ENCODE peak calls at places on chromosomes 13 and 19, in nine cellular contexts. V is SK-N-SH, Y is lung, M is neuronal stem cell, E is tibial nerve, Z is colonic mucosa, O is ovary, R is Panc1, A is PC-3. P is an unnamed sample.

GRCh38 chr13:94711561-94712286 is 621 bp downstream of the SOX21 start:
- DNase-seq in V (peak; percentile 54), Y (no peak), A (peak; percentile 27), M (no peak), O (no peak), Z (no peak), E (no peak), R (no peak), P (no peak)

GRCh38 chr13:43132228-43132627 is 108.8 kb downstream of the DNAJC15 start:
- DNase-seq in O (no peak), R (no peak), A (peak; percentile 73), M (peak; percentile 42), Y (no peak), Z (peak; percentile 25), E (no peak), V (no peak), P (peak; percentile 58)

GRCh38 chr19:17473041-17473440 is 2.7 kb downstream of the SLC27A1 start:
- DNase-seq in V (no peak), Y (no peak), M (no peak), R (no peak), E (no peak), A (peak; percentile 58), Z (no peak), O (no peak), P (no peak)

GRCh38 chr13:111126509-111126908 is 11.4 kb downstream of the ARHGEF7 start:
- DNase-seq in R (no peak), O (no peak), A (no peak), Z (no peak), Y (no peak), M (no peak), E (no peak), V (no peak), P (no peak)

GRCh38 chr13:85864963-85865530 is 65.8 kb upstream of the SLITRK6 start:
- DNase-seq in M (peak; percentile 9), E (no peak), V (peak; percentile 22), R (no peak), Y (no peak), Z (no peak), A (peak; percentile 52), O (no peak), P (peak; percentile 35)

GRCh38 chr19:40596608-40597328 is 4.4 kb upstream of the LTBP4 start:
- DNase-seq in V (peak; percentile 76), Y (peak; percentile 48), A (peak; percentile 59), O (peak; percentile 73), R (no peak), E (no peak), Z (peak; percentile 54), M (no peak), P (peak; percentile 84)

GRCh38 chr13:113591750-113592149 is 7.2 kb downstream of the TFDP1 start:
- DNase-seq in Z (peak; percentile 5), M (no peak), E (no peak), Y (no peak), R (no peak), V (peak; percentile 11), A (no peak), O (no peak), P (no peak)

GRCh38 chr13:50882816-50883215 is 26.8 kb upstream of the RNASEH2B start:
- DNase-seq in V (no peak), Z (no peak), O (no peak), M (no peak), R (no peak), A (no peak), E (no peak), Y (no peak), P (no peak)

GRCh38 chr13:45142440-45143345 is 22.4 kb downstream of the GTF2F2 start:
- DNase-seq in R (no peak), Z (no peak), Y (no peak), V (no peak), A (peak; percentile 67), E (no peak), M (no peak), O (no peak), P (no peak)

GRCh38 chr13:34435338-34435737 is 506.7 kb upstream of the NBEA start:
- DNase-seq in M (no peak), Z (no peak), A (peak; percentile 52), R (no peak), Y (no peak), V (no peak), O (no peak), E (no peak), P (no peak)

GRCh38 chr19:10752237-10752912 is 34.5 kb downstream of the DNM2 start:
- DNase-seq in E (no peak), Y (no peak), A (no peak), Z (no peak), V (no peak), M (no peak), O (no peak), R (no peak), P (no peak)

GRCh38 chr13:48404952-48405351 is 8.0 kb downstream of the LPAR6 start:
- DNase-seq in Y (no peak), O (no peak), Z (no peak), A (no peak), V (no peak), M (no peak), E (no peak), R (no peak), P (no peak)
- H3K4me1 ChIP-seq in Y (no peaks in the 10 kb centered on the region), O (no peaks in the 10 kb centered on the region), Z (no peaks in the 10 kb centered on the region), A (peaks cover 22% of the 10 kb centered on the region), V (peaks cover 16% of the 10 kb centered on the region), M (no peaks in the 10 kb centered on the region), E (peaks cover 86% of the 10 kb centered on the region), R (peaks cover 12% of the 10 kb centered on the region), P (no peaks in the 10 kb centered on the region)

GRCh38 chr13:100528820-100529219 is 59.8 kb downstream of the GGACT start:
- DNase-seq in R (no peak), Y (no peak), Z (no peak), M (no peak), V (no peak), O (no peak), A (no peak), E (no peak), P (no peak)
- H3K4me3 ChIP-seq in R (no peak overlapping the region), Y (no peak overlapping the region), Z (no peak overlapping the region), M (no peak overlapping the region), V (no peak overlapping the region), O (no peak overlapping the region), A (no peak overlapping the region), E (no peak overlapping the region), P (no peak overlapping the region)

GRCh38 chr13:98530236-98530635 is 46.7 kb downstream of the STK24 start:
- DNase-seq in Z (no peak), O (no peak), R (no peak), V (no peak), E (no peak), A (no peak), M (no peak), Y (no peak), P (no peak)
- H3K4me1 ChIP-seq in Z (no peaks in the 10 kb centered on the region), O (peaks cover 15% of the 10 kb centered on the region), R (no peaks in the 10 kb centered on the region), V (no peaks in the 10 kb centered on the region), E (peaks cover 60% of the 10 kb centered on the region), A (peaks cover 8% of the 10 kb centered on the region), M (peaks cover 16% of the 10 kb centered on the region), Y (peaks cover 14% of the 10 kb centered on the region), P (peaks cover 19% of the 10 kb centered on the region)

GRCh38 chr19:29525901-29526729 is at the start of gene VSTM2B:
- DNase-seq in V (peak; percentile 54), Y (no peak), E (no peak), O (no peak), A (no peak), Z (no peak), M (peak; percentile 23), R (no peak), P (no peak)
- H3K4me3 ChIP-seq in V (no peak within 1 kb of the TSS), Y (no peak within 1 kb of the TSS), E (no peak within 1 kb of the TSS), O (no peak within 1 kb of the TSS), A (no peak within 1 kb of the TSS), Z (no peak within 1 kb of the TSS), M (no peak within 1 kb of the TSS), R (no peak within 1 kb of the TSS), P (peak within 1 kb of the TSS; percentile 18)

GRCh38 chr19:14352526-14352925 is 28.7 kb upstream of the ADGRE5 start:
- DNase-seq in Y (no peak), O (no peak), A (no peak), Z (no peak), M (no peak), R (no peak), E (no peak), V (no peak), P (no peak)
- H3K4me1 ChIP-seq in Y (no peaks in the 10 kb centered on the region), O (no peaks in the 10 kb centered on the region), A (peaks cover 16% of the 10 kb centered on the region), Z (peaks cover 5% of the 10 kb centered on the region), M (peaks cover 2% of the 10 kb centered on the region), R (peaks cover 9% of the 10 kb centered on the region), E (peaks cover 7% of the 10 kb centered on the region), V (no peaks in the 10 kb centered on the region), P (no peaks in the 10 kb centered on the region)

DNA sequence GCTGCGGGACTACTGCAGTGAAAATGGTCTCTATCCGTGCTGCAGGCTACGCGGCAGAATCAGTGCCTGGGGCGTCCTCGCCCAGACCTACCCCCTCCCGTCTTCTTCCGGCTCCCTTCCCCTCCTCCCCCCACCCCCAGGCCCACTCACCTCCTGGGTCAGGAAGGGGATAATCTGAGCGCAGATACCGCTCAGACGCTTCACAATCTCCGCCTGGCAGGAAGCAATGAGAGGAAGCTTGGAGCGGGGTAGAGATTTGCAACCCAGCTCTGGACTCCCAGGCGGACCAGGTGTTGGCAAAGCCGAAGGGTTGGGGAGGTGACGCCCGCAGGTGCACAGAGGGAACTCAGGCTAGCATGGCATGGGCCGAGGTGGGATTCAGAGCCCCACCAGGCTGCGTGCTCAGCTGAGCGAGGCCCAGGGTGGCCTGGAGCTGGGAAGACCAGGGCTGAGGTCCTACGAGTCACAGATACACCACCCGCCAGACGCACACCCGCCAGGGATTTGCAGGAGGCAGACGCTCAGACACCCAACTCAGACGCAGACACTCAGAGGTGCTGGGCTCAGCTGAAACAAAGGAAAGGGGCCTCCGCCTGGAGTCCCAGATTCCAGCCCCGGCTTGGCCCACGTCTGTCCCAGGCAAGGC is 4.1 kb downstream of the TLE2 start:
- DNase-seq in O (no peak), V (peak; percentile 74), Y (no peak), E (no peak), M (no peak), A (no peak), Z (peak; percentile 45), R (no peak), P (no peak)
- H3K4me3 ChIP-seq in O (no peak overlapping the region), V (no peak overlapping the region), Y (no peak overlapping the region), E (no peak overlapping the region), M (no peak overlapping the region), A (no peak overlapping the region), Z (peak overlapping the region; percentile 33), R (no peak overlapping the region), P (no peak overlapping the region)

P was measured in cardiac muscle cell.